ENCODE peak calls at places on chromosomes 13 and 19, in seven cellular contexts. V, A, R, I, E, T and Y are unnamed samples.

GRCh38 chr13:70042193-70042592 is 65.4 kb upstream of the ATXN8OS start:
- DNase-seq in V (no peak), A (no peak), R (no peak), I (no peak), E (no peak), T (no peak), Y (no peak)

GRCh38 chr13:23945612-23946011 is 48.3 kb upstream of the C1QTNF9B start:
- DNase-seq in V (peak; percentile 11), A (no peak), R (no peak), I (no peak), E (no peak), T (no peak), Y (no peak)

GRCh38 chr19:16541526-16542044 is 652 bp downstream of the CHERP start:
- DNase-seq in V (peak; percentile 46), A (no peak), R (no peak), I (no peak), E (peak; percentile 14), T (no peak), Y (no peak)

GRCh38 chr13:23828866-23829265 is 60.3 kb downstream of the MIPEP start:
- DNase-seq in V (no peak), A (no peak), R (no peak), I (no peak), E (no peak), T (no peak), Y (no peak)

GRCh38 chr19:27750697-27751391 is 1462.1 kb downstream of the UQCRFS1 start:
- DNase-seq in V (no peak), A (no peak), R (no peak), I (no peak), E (no peak), T (no peak), Y (no peak)

GRCh38 chr19:16185925-16186234 is 670 bp downstream of the FAM32A start:
- DNase-seq in V (peak; percentile 75), A (no peak), R (no peak), I (no peak), E (no peak), T (peak; percentile 39), Y (no peak)

GRCh38 chr13:59982631-59983382 is 180.9 kb downstream of the DIAPH3 start:
- DNase-seq in V (no peak), A (no peak), R (no peak), I (no peak), E (no peak), T (no peak), Y (no peak)

GRCh38 chr13:43783820-43784219 is 3.0 kb downstream of the ENOX1 start:
- DNase-seq in V (peak; percentile 56), A (no peak), R (no peak), I (no peak), E (no peak), T (no peak), Y (no peak)

GRCh38 chr19:44748426-44749254 is at the start of gene BCL3:
- DNase-seq in V (peak; percentile 76), A (peak; percentile 60), R (no peak), I (no peak), E (peak; percentile 70), T (no peak), Y (no peak)

GRCh38 chr19:50415661-50416033 is 3.1 kb upstream of the SPIB start:
- DNase-seq in V (no peak), A (no peak), R (no peak), I (peak; percentile 68), E (peak; percentile 85), T (no peak), Y (no peak)

GRCh38 chr19:33804021-33804799 is 7.5 kb downstream of the KCTD15 start:
- DNase-seq in V (no peak), A (no peak), R (no peak), I (no peak), E (no peak), T (peak; percentile 94), Y (no peak)

GRCh38 chr19:17719730-17720486 is 628 bp downstream of the MAP1S start:
- DNase-seq in V (peak; percentile 79), A (peak; percentile 51), R (no peak), I (no peak), E (peak; percentile 67), T (no peak), Y (no peak)

GRCh38 chr19:24142771-24143170 is 55.8 kb downstream of the ZNF254 start:
- DNase-seq in V (no peak), A (no peak), R (no peak), I (no peak), E (no peak), T (no peak), Y (no peak)

GRCh38 chr19:38412491-38412890 is 9.6 kb downstream of the FAM98C start:
- DNase-seq in V (no peak), A (no peak), R (no peak), I (no peak), E (no peak), T (no peak), Y (no peak)

DNA sequence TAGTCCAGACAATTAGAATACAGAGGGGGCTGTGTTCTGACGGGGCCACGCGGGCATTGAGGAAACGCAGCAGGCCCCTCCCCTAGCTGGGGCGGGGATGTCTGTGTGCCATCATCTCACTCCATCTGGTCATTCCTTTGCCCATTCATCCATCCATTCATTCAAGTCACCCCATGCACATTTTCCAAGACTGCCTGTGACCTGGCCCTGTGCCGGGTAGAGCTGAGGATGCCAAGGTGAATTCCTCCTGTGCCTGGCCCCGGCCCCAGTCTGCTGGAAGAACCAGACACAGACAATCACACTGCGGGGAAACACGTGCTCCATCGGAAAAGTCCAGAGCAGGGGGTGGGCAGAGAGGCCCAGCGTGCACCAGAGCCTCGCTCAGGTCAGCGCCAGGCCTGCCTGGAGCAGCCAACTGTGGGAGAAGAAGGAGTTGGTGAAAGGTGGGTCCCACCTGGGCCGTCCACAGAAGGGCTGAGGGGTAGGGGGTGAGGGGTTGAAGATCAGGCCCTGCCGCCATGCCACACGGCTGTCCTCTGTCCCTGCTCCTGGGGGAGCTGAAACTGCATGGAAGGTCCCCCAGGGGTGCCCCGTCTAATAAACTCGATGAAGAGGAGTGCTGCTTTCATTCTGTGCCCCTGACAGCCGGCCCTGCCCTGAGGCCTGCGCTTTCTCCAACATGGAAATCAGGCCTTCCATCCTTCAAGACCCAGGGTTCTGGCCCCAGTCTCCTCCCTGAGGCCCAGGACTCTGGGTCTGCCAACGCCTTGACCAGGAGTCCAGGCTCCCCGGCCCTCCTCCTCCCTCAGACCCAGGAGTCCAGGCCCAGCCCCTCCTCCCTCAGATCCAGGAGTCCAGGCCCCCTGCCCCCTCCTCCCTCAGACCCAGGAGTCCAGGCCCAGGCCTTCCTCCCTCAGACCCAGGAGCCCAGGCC is 1.6 kb upstream of the CACNG6 start:
- DNase-seq in V (no peak), A (no peak), R (no peak), I (no peak), E (no peak), T (no peak), Y (no peak)
- TF ChIP-seq JUND in V (peak; percentile 3), A (no peak), R (no peak), I (no peak), E (no peak), T (no peak), Y (no peak)

GRCh38 chr19:9850235-9850959 is 15.3 kb downstream of the PIN1 start:
- DNase-seq in V (no peak), A (no peak), R (no peak), I (no peak), E (no peak), T (no peak), Y (no peak)
- TF ChIP-seq JUND in V (no peak), A (no peak), R (no peak), I (no peak), E (no peak), T (no peak), Y (no peak)

GRCh38 chr19:55535579-55536350 is 1.2 kb downstream of the SBK2 start:
- DNase-seq in V (no peak), A (no peak), R (no peak), I (no peak), E (no peak), T (no peak), Y (no peak)
- TF ChIP-seq JUND in V (no peak), A (no peak), R (no peak), I (no peak), E (no peak), T (no peak), Y (no peak)

GRCh38 chr19:58328999-58329398 is 2.2 kb downstream of the ZSCAN22 start:
- DNase-seq in V (peak; percentile 61), A (no peak), R (no peak), I (no peak), E (peak; percentile 32), T (no peak), Y (peak; percentile 78)
- TF ChIP-seq JUND in V (no peak), A (no peak), R (no peak), I (no peak), E (no peak), T (no peak), Y (no peak)

GRCh38 chr19:46821512-46822359 is 28.9 kb downstream of the AP2S1 start:
- DNase-seq in V (no peak), A (no peak), R (no peak), I (no peak), E (no peak), T (no peak), Y (no peak)
- TF ChIP-seq JUND in V (no peak), A (no peak), R (no peak), I (no peak), E (no peak), T (no peak), Y (no peak)

DNA sequence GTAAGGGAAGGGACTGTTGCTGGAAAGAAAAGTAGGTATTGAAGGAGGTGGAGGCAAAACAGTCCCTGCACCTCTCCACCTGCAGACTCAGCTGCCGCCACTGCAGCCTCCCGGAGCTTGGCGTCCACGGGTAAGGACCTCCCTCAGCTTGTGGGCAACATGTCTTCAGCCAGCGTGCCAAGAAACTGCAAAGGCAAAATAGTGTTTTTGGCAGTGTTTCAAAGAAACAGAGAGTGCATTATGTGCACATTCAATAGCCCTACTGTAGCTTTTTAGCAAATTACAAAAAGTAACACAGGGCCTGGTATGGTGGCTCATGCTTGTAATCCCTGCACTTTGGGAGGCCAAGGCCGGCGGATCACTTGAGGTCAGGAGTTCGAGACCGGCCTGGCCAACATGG is 57.4 kb downstream of the ATP11A start:
- DNase-seq in V (no peak), A (no peak), R (no peak), I (no peak), E (no peak), T (no peak), Y (no peak)
- TF ChIP-seq JUND in V (no peak), A (no peak), R (no peak), I (no peak), E (no peak), T (no peak), Y (no peak)

GRCh38 chr13:51632643-51633357 is 48.5 kb downstream of the WDFY2 start:
- DNase-seq in V (no peak), A (no peak), R (no peak), I (no peak), E (no peak), T (peak; percentile 77), Y (no peak)
- TF ChIP-seq JUND in V (no peak), A (no peak), R (no peak), I (no peak), E (no peak), T (no peak), Y (no peak)